ENCODE peak calls at places on chromosomes 13 and 19, in seven cellular contexts. W is heart left ventricle, A is uterus, F is lower lobe of right lung, P is GM12865, O is aorta, S is DMS 273 treated with DMSO at 0.1 percent for 48 hours. T is an unnamed sample.

GRCh38 chr13:24085662-24086061 is 74.9 kb upstream of the SPATA13 start:
- DNase-seq in W (no peak), O (no peak), P (no peak), S (no peak), F (no peak), A (no peak), T (no peak)

GRCh38 chr19:48822514-48822913 is 11.7 kb upstream of the BCAT2 start:
- DNase-seq in O (no peak), W (no peak), P (no peak), A (no peak), S (no peak), F (no peak), T (no peak)

GRCh38 chr19:16627194-16627927 is 643 bp downstream of the MED26 start:
- DNase-seq in P (no peak), W (peak; percentile 44), O (peak; percentile 82), A (no peak), S (no peak), F (peak; percentile 62), T (no peak)

GRCh38 chr13:113917523-113918371 is 53.9 kb upstream of the GAS6 start:
- DNase-seq in F (no peak), A (no peak), W (no peak), S (no peak), O (no peak), P (no peak), T (no peak)

GRCh38 chr19:28980236-28980868 is 232.6 kb downstream of the UQCRFS1 start:
- DNase-seq in S (no peak), W (no peak), P (no peak), O (no peak), A (no peak), F (no peak), T (peak; percentile 58)

GRCh38 chr19:45306522-45307027 is 16.1 kb downstream of the CKM start:
- DNase-seq in F (no peak), S (peak; percentile 45), W (no peak), A (no peak), O (no peak), P (no peak), T (peak; percentile 85)

GRCh38 chr13:58884810-58885209 is 1253.3 kb downstream of the PCDH17 start:
- DNase-seq in W (no peak), O (no peak), A (no peak), P (no peak), F (no peak), S (no peak), T (no peak)

GRCh38 chr19:8342316-8342683 is 762 bp downstream of the KANK3 start:
- DNase-seq in S (no peak), A (no peak), F (no peak), P (no peak), W (no peak), O (no peak), T (no peak)

GRCh38 chr19:291561-292280 is 518 bp upstream of the PLPP2 start:
- DNase-seq in A (peak; percentile 26), O (peak; percentile 72), F (no peak), W (no peak), S (no peak), P (no peak), T (no peak)

GRCh38 chr19:4539697-4540581 is at the start of gene LRG1:
- DNase-seq in O (no peak), S (no peak), W (no peak), F (peak; percentile 88), P (peak; percentile 82), A (peak; percentile 50), T (no peak)

GRCh38 chr13:106453101-106453500 is 82.4 kb downstream of the EFNB2 start:
- DNase-seq in F (no peak), A (no peak), O (no peak), S (no peak), P (no peak), W (no peak), T (no peak)

GRCh38 chr19:44072543-44073401 is 813 bp downstream of the ZNF284 start:
- DNase-seq in W (no peak), A (no peak), F (no peak), P (no peak), O (no peak), S (no peak), T (peak; percentile 6)

GRCh38 chr13:23789576-23790346 is 99.4 kb downstream of the MIPEP start:
- DNase-seq in S (no peak), P (no peak), W (no peak), O (no peak), A (no peak), F (no peak), T (no peak)

GRCh38 chr19:6697291-6697690 is 23.2 kb downstream of the C3 start:
- DNase-seq in F (no peak), A (no peak), W (no peak), S (no peak), O (no peak), P (no peak), T (no peak)

GRCh38 chr13:76884167-76884566 is 2.0 kb downstream of the KCTD12 start:
- DNase-seq in S (no peak), P (peak; percentile 75), W (peak; percentile 38), O (no peak), A (peak; percentile 50), F (peak; percentile 68), T (peak; percentile 76)

GRCh38 chr19:47723573-47723923 is 10.3 kb downstream of the EHD2 start:
- DNase-seq in W (peak; percentile 80), A (peak; percentile 82), S (no peak), O (no peak), P (no peak), F (peak; percentile 87), T (peak; percentile 75)

GRCh38 chr13:101127741-101128353 is 288.5 kb downstream of the NALCN start:
- DNase-seq in F (no peak), W (no peak), A (no peak), O (no peak), P (peak; percentile 44), S (peak; percentile 0), T (peak; percentile 61)

GRCh38 chr13:61880576-61881283 is 465.1 kb upstream of the PCDH20 start:
- DNase-seq in A (no peak), P (peak; percentile 51), W (no peak), O (no peak), S (no peak), F (no peak), T (no peak)

GRCh38 chr13:114259374-114259773 is 22.0 kb upstream of the UPF3A start:
- DNase-seq in W (no peak), O (no peak), A (no peak), F (no peak), S (no peak), P (no peak), T (no peak)

GRCh38 chr13:48818495-48818961 is 157.2 kb upstream of the FNDC3A start:
- DNase-seq in W (no peak), P (no peak), A (no peak), S (no peak), O (no peak), F (no peak), T (peak; percentile 79)

GRCh38 chr19:58477871-58478270 is 1.7 kb downstream of the ZNF446 start:
- DNase-seq in F (no peak), S (no peak), O (no peak), P (no peak), A (no peak), W (no peak), T (no peak)

GRCh38 chr19:49118565-49119410 is at the start of gene C19orf73:
- DNase-seq in P (peak; percentile 97), S (peak; percentile 82), F (peak; percentile 95), W (peak; percentile 95), A (peak; percentile 92), O (peak; percentile 98), T (peak; percentile 94)

GRCh38 chr13:45092668-45093067 is 27.6 kb upstream of the GTF2F2 start:
- DNase-seq in P (no peak), O (no peak), F (no peak), A (no peak), S (no peak), W (no peak), T (peak; percentile 86)

GRCh38 chr19:52992109-52993004 is 21.4 kb upstream of the ERVV-1 start:
- DNase-seq in F (no peak), O (no peak), S (no peak), P (no peak), A (peak; percentile 34), W (peak; percentile 37), T (no peak)

T was measured in myocyte.